ENCODE peak calls at places on chromosomes 4 and X, in four cellular contexts. D is tibial artery, T is tibial nerve, X is fibroblast of pulmonary artery. V is an unnamed sample.

GRCh38 chr4:48093949-48094550 is 40.0 kb downstream of the TXK start:
- DNase-seq in D (no peak), X (peak; percentile 31), T (no peak), V (no peak)

GRCh38 chrX:120452131-120452530 is 17.0 kb downstream of the LAMP2 start:
- DNase-seq in X (peak; percentile 35), D (no peak), T (no peak), V (peak; percentile 46)

GRCh38 chrX:13257223-13258051 is 62.4 kb downstream of the ATXN3L start:
- DNase-seq in X (no peak), D (no peak), T (no peak), V (no peak)

GRCh38 chrX:809081-809480 is 178.5 kb downstream of the SHOX start:
- DNase-seq in X (no peak), D (no peak), T (no peak), V (no peak)

GRCh38 chr4:91840359-91840758 is 463.4 kb upstream of the GRID2 start:
- DNase-seq in T (no peak), D (no peak), X (no peak), V (no peak)

GRCh38 chrX:123846598-123847038 is 13.2 kb upstream of the XIAP start:
- DNase-seq in T (no peak), D (no peak), X (peak; percentile 39), V (peak; percentile 93)

GRCh38 chr4:185744127-185744865 is 67.7 kb downstream of the SORBS2 start:
- DNase-seq in D (no peak), T (no peak), X (no peak), V (no peak)

GRCh38 chr4:79472693-79473552 is 64.9 kb upstream of the GK2 start:
- DNase-seq in D (no peak), X (no peak), T (no peak), V (no peak)

GRCh38 chrX:107686026-107686425 is 57.7 kb downstream of the PRPS1 start:
- DNase-seq in T (no peak), X (no peak), D (no peak), V (no peak)

GRCh38 chrX:117990438-117990837 is 126.2 kb downstream of the KLHL13 start:
- DNase-seq in D (no peak), X (no peak), T (no peak), V (no peak)

GRCh38 chrX:46577116-46578005 is 3.8 kb downstream of the CHST7 start:
- DNase-seq in D (no peak), T (no peak), X (peak; percentile 47), V (no peak)

DNA sequence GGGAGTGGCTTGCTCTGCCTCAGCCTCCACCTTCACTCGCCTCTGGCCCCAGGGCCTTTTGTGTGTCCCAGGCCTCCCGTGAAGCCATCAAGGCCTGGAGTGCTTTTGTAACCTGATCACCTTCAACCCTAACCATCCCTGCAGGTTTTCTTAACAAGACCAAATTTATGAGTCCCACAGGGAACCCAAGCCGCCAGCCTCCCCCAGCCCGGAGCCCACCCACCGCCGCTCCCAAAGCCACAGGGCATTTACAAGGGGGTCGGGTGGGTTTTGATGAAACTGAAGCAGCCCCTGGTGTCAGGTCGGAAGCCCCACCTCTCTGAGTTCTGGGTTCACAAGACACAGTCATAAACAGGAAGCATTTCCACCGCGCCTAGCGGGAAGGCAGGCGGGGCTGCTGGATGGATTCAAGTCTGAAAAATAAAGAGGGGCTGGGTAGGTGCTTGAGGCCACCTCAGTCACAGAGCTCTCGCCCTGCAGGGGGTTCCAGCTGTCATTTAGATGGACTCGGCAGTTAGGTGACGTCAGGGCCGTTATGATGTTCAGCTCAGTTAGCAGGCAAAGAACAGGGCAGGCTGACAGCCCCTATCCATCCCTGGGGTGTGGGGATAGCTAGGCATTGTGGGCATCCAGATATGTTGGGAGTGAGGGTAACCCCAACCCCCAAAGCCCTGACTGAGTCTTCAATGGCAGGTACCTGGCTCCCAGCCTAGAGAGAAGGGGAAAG is 128.5 kb downstream of the BCOR start:
- DNase-seq in D (no peak), T (no peak), X (no peak), V (no peak)
- H3K4me3 ChIP-seq in D (no peak overlapping the region), T (no peak overlapping the region), X (no peak overlapping the region), V (no peak overlapping the region)

GRCh38 chr4:112418092-112418491 is 97.9 kb downstream of the NEUROG2 start:
- DNase-seq in T (no peak), D (no peak), X (no peak), V (no peak)
- TF ChIP-seq CTCF in T (no peak), D (no peak), X (no peak), V (peak; percentile 4)

DNA sequence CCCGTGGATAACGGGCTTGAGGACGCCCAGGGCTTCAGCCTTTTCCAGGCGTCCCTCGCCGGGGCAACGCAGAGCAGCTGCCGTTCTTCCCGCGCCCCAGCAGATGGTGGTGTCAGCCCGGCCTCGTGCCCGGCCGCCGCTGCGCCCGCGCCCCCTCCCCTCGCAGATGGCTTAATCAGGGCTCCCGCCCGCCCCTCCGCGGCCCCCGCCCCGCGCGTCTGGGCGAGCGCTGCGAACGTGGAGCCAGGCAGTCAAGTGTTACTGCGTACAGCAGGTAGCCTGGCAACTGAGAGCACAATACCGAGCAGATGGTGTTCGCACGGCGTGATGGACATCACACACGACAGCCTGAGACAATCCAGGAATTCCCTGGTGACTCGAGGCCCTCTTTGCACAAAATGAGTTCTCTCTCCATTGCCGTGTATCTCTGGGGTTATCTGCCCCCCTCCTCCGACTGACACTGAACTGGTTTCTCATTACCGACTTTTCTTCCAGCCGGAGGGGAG is 69.3 kb downstream of the MGST2 start:
- DNase-seq in X (peak; percentile 88), T (peak; percentile 74), D (peak; percentile 84), V (peak; percentile 63)
- H3K4me3 ChIP-seq in X (peak overlapping the region; percentile 49), T (peak overlapping the region; percentile 61), D (peak overlapping the region; percentile 58), V (peak overlapping the region; percentile 53)

GRCh38 chrX:12223650-12224049 is 85.4 kb downstream of the FRMPD4 start:
- DNase-seq in X (no peak), D (no peak), T (no peak), V (no peak)
- TF ChIP-seq CTCF in X (no peak), D (no peak), T (no peak), V (no peak)

DNA sequence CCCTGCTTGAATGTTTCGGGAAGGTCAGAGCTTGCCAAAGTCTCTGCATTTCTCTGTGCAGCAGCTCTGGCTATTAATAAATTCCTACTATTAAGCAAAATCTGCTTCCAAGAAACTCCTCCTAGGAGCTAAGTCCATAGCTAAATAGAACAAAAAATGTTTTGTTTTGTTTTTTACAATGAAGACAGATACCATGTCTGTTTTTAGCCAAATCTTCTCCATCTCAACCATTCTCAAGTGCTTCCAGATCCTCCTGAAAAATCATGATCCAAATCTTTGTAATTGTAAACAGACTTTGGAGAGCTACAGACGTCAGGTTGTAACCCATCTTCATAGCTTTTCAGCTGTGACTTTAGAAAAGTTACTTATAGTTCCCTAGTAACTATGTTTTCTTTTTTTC is 161.6 kb downstream of the SPATA18 start:
- DNase-seq in X (no peak), T (no peak), D (no peak), V (no peak)
- H3K4me3 ChIP-seq in X (no peak overlapping the region), T (no peak overlapping the region), D (no peak overlapping the region), V (no peak overlapping the region)

GRCh38 chrX:57918750-57919436 is 8.6 kb upstream of the ZXDA start:
- DNase-seq in X (peak; percentile 52), T (no peak), D (no peak), V (peak; percentile 44)
- TF ChIP-seq CTCF in X (peak; percentile 44), T (peak; percentile 28), D (peak; percentile 42), V (peak; percentile 51)

GRCh38 chrX:137565318-137565904 is 516 bp upstream of the ZIC3 start:
- DNase-seq in D (no peak), T (no peak), X (no peak), V (no peak)
- H3K4me3 ChIP-seq in D (peak overlapping the region; percentile 59), T (peak overlapping the region; percentile 69), X (peak overlapping the region; percentile 37), V (peak overlapping the region; percentile 25)

GRCh38 chr4:102620697-102621497 is 119.7 kb downstream of the NFKB1 start:
- DNase-seq in X (peak; percentile 84), T (no peak), D (no peak), V (peak; percentile 71)

GRCh38 chr4:102627831-102628523 is 126.8 kb downstream of the NFKB1 start:
- DNase-seq in X (peak; percentile 34), T (no peak), D (no peak), V (no peak)

GRCh38 chr4:102625232-102625930 is 124.2 kb downstream of the NFKB1 start:
- DNase-seq in T (no peak), D (peak; percentile 33), X (peak; percentile 75), V (peak; percentile 71)

GRCh38 chr4:102623622-102624021 is 122.5 kb downstream of the NFKB1 start:
- DNase-seq in X (peak; percentile 71), D (no peak), T (no peak), V (peak; percentile 57)
- TF ChIP-seq CTCF in X (peak; percentile 30), D (no peak), T (no peak), V (peak; percentile 51)

V was measured in fibroblast of villous mesenchyme.